ENCODE peak calls at places on chromosome 10, in five cellular contexts. Q, H, J, P and K are unnamed samples.

GRCh38 chr10:128929905-128930304 is 537.1 kb upstream of the MGMT start:
- DNase-seq in Q (no peak), H (no peak), J (no peak), P (no peak), K (no peak)

GRCh38 chr10:70964881-70965280 is 76.5 kb upstream of the PCBD1 start:
- DNase-seq in Q (no peak), H (no peak), J (no peak), P (no peak), K (no peak)

GRCh38 chr10:87177-88080 is 38.3 kb upstream of the TUBB8 start:
- DNase-seq in Q (no peak), H (no peak), J (no peak), P (no peak), K (no peak)

GRCh38 chr10:127912607-127913367 is 5.9 kb downstream of the PTPRE start:
- DNase-seq in Q (no peak), H (no peak), J (no peak), P (no peak), K (no peak)

GRCh38 chr10:48805848-48806247 is 121.2 kb downstream of the WDFY4 start:
- DNase-seq in Q (no peak), H (no peak), J (no peak), P (no peak), K (no peak)

GRCh38 chr10:71270301-71270777 is 48.7 kb upstream of the SLC29A3 start:
- DNase-seq in Q (peak; percentile 36), H (peak; percentile 70), J (peak; percentile 65), P (no peak), K (peak; percentile 45)

GRCh38 chr10:14450041-14450491 is 119.3 kb upstream of the FRMD4A start:
- DNase-seq in Q (no peak), H (peak; percentile 36), J (no peak), P (no peak), K (no peak)

GRCh38 chr10:12614390-12615003 is 265.1 kb downstream of the CAMK1D start:
- DNase-seq in Q (no peak), H (no peak), J (no peak), P (no peak), K (no peak)

GRCh38 chr10:16242859-16243613 is 193.8 kb upstream of the PTER start:
- DNase-seq in Q (no peak), H (no peak), J (no peak), P (no peak), K (no peak)

GRCh38 chr10:6239213-6239991 is 36.7 kb downstream of the PFKFB3 start:
- DNase-seq in Q (peak; percentile 85), H (peak; percentile 99), J (peak; percentile 100), P (peak; percentile 3), K (peak; percentile 86)

GRCh38 chr10:96263684-96264083 is 7.7 kb downstream of the BLNK start:
- DNase-seq in Q (no peak), H (no peak), J (no peak), P (no peak), K (no peak)

GRCh38 chr10:521261-521660 is 168.2 kb downstream of the DIP2C start:
- DNase-seq in Q (no peak), H (no peak), J (no peak), P (no peak), K (no peak)

GRCh38 chr10:117249493-117250093 is 8.7 kb downstream of the SLC18A2 start:
- DNase-seq in Q (no peak), H (no peak), J (no peak), P (no peak), K (no peak)

GRCh38 chr10:48625013-48625412 is 20.1 kb upstream of the ARHGAP22 start:
- DNase-seq in Q (no peak), H (peak; percentile 45), J (peak; percentile 63), P (no peak), K (no peak)

GRCh38 chr10:50605280-50606270 is 18.2 kb downstream of the SGMS1 start:
- DNase-seq in Q (no peak), H (peak; percentile 99), J (peak; percentile 97), P (peak; percentile 20), K (no peak)

GRCh38 chr10:93542358-93542791 is 24.1 kb upstream of the FFAR4 start:
- DNase-seq in Q (no peak), H (no peak), J (peak; percentile 8), P (no peak), K (no peak)

GRCh38 chr10:68647928-68648327 is 73.1 kb upstream of the CCAR1 start:
- DNase-seq in Q (no peak), H (peak; percentile 92), J (peak; percentile 80), P (no peak), K (no peak)

GRCh38 chr10:79454259-79454658 is 8.8 kb upstream of the ZCCHC24 start:
- DNase-seq in Q (no peak), H (peak; percentile 84), J (peak; percentile 93), P (no peak), K (no peak)

GRCh38 chr10:122298598-122299301 is 27.7 kb downstream of the BTBD16 start:
- DNase-seq in Q (peak; percentile 62), H (peak; percentile 76), J (peak; percentile 80), P (peak; percentile 42), K (peak; percentile 79)

GRCh38 chr10:44822349-44822748 is 88.8 kb upstream of the TMEM72 start:
- DNase-seq in Q (no peak), H (no peak), J (no peak), P (no peak), K (no peak)

GRCh38 chr10:100046088-100046487 is 35.6 kb downstream of the CPN1 start:
- DNase-seq in Q (peak; percentile 82), H (peak; percentile 83), J (peak; percentile 81), P (peak; percentile 54), K (peak; percentile 87)

GRCh38 chr10:46547881-46548780 is 8.3 kb downstream of the GPRIN2 start:
- DNase-seq in Q (no peak), H (no peak), J (no peak), P (no peak), K (no peak)

GRCh38 chr10:124149681-124150080 is 56.3 kb upstream of the CHST15 start:
- DNase-seq in Q (no peak), H (no peak), J (no peak), P (no peak), K (no peak)

GRCh38 chr10:107994621-107995274 is 830.2 kb upstream of the SORCS1 start:
- DNase-seq in Q (no peak), H (no peak), J (peak; percentile 59), P (no peak), K (no peak)

GRCh38 chr10:3570855-3571266 is 214.1 kb downstream of the KLF6 start:
- DNase-seq in Q (no peak), H (peak; percentile 16), J (no peak), P (no peak), K (no peak)

GRCh38 chr10:95243318-95243617 is 47.5 kb downstream of the PDLIM1 start:
- DNase-seq in Q (no peak), H (no peak), J (no peak), P (no peak), K (no peak)

GRCh38 chr10:102335184-102335583 is 60.3 kb upstream of the NFKB2 start:
- DNase-seq in Q (no peak), H (peak; percentile 51), J (no peak), P (no peak), K (no peak)

GRCh38 chr10:43082087-43082486 is 5.2 kb downstream of the RET start:
- DNase-seq in Q (no peak), H (no peak), J (no peak), P (no peak), K (no peak)

GRCh38 chr10:110858297-110858934 is 13.3 kb upstream of the PDCD4 start:
- DNase-seq in Q (no peak), H (no peak), J (no peak), P (no peak), K (no peak)